ENCODE peak calls at places on chromosomes 2 and 18, in four cellular contexts. V is MM.1S, E is GM12865, B is ovary. Q is an unnamed sample.

GRCh38 chr2:50596521-50596920 is 435.4 kb downstream of the NRXN1 start:
- DNase-seq in V (no peak), E (no peak), B (no peak), Q (no peak)

GRCh38 chr2:11703700-11704099 is 33.7 kb upstream of the NTSR2 start:
- DNase-seq in V (no peak), E (no peak), B (no peak), Q (no peak)

GRCh38 chr18:46711444-46711863 is 45.4 kb downstream of the ST8SIA5 start:
- DNase-seq in V (no peak), E (peak), B (no peak), Q (peak)

GRCh38 chr2:196592912-196593881 is 46.3 kb upstream of the CCDC150 start:
- DNase-seq in V (peak), E (peak), B (peak), Q (peak)

GRCh38 chr2:10296142-10296541 is 6.6 kb upstream of the HPCAL1 start:
- DNase-seq in V (no peak), E (no peak), B (no peak), Q (no peak)

GRCh38 chr18:22471546-22472131 is 53.9 kb upstream of the CTAGE1 start:
- DNase-seq in V (no peak), E (no peak), B (no peak), Q (peak)

GRCh38 chr2:186716899-186717811 is 23.3 kb downstream of the FAM171B start:
- DNase-seq in V (no peak), E (no peak), B (no peak), Q (no peak)

GRCh38 chr2:82837588-82838304 is 1621.3 kb downstream of the SUCLG1 start:
- DNase-seq in V (no peak), E (no peak), B (no peak), Q (no peak)

GRCh38 chr2:9665903-9666302 is 35.1 kb upstream of the YWHAQ start:
- DNase-seq in V (no peak), E (no peak), B (no peak), Q (no peak)

GRCh38 chr2:104658840-104659591 is 194.9 kb upstream of the POU3F3 start:
- DNase-seq in V (no peak), E (no peak), B (no peak), Q (peak)

GRCh38 chr2:40740419-40740818 is 288.5 kb upstream of the SLC8A1 start:
- DNase-seq in V (no peak), E (no peak), B (no peak), Q (no peak)

GRCh38 chr2:240237609-240238151 is 97.2 kb upstream of the OTOS start:
- DNase-seq in V (no peak), E (no peak), B (peak), Q (no peak)

GRCh38 chr2:156319811-156320490 is 12.6 kb downstream of the NR4A2 start:
- DNase-seq in V (no peak), E (no peak), B (peak), Q (peak)

GRCh38 chr2:233976690-233977294 is 59.6 kb downstream of the TRPM8 start:
- DNase-seq in V (peak), E (peak), B (no peak), Q (no peak)

GRCh38 chr2:206971805-206972204 is 32.5 kb downstream of the CPO start:
- DNase-seq in V (no peak), E (no peak), B (no peak), Q (no peak)

GRCh38 chr2:229104863-229105468 is 166.1 kb downstream of the PID1 start:
- DNase-seq in V (no peak), E (no peak), B (no peak), Q (no peak)

GRCh38 chr2:7094113-7094760 is 177.0 kb downstream of the RNF144A start:
- DNase-seq in V (no peak), E (no peak), B (no peak), Q (no peak)

GRCh38 chr2:235521844-235522243 is 28.0 kb downstream of the AGAP1 start:
- DNase-seq in V (no peak), E (no peak), B (no peak), Q (no peak)

GRCh38 chr18:46829947-46830346 is 73.1 kb upstream of the ST8SIA5 start:
- DNase-seq in V (no peak), E (no peak), B (no peak), Q (no peak)

GRCh38 chr2:237475704-237476107 is 11.3 kb upstream of the MLPH start:
- DNase-seq in V (no peak), E (no peak), B (no peak), Q (no peak)

GRCh38 chr2:128413014-128413717 is 94.5 kb upstream of the HS6ST1 start:
- DNase-seq in V (no peak), E (no peak), B (peak), Q (no peak)

GRCh38 chr2:194696690-194697089 is 960.3 kb upstream of the SLC39A10 start:
- DNase-seq in V (no peak), E (no peak), B (no peak), Q (no peak)

GRCh38 chr2:88590998-88591613 is 36.2 kb downstream of the EIF2AK3 start:
- DNase-seq in V (peak), E (peak), B (no peak), Q (no peak)

GRCh38 chr2:1728821-1729220 is 15.5 kb downstream of the PXDN start:
- DNase-seq in V (no peak), E (no peak), B (no peak), Q (peak)

GRCh38 chr2:8582850-8583399 is 98.9 kb upstream of the ID2 start:
- DNase-seq in V (no peak), E (no peak), B (no peak), Q (no peak)

GRCh38 chr2:30113617-30114293 is 33.1 kb upstream of the YPEL5 start:
- DNase-seq in V (no peak), E (no peak), B (no peak), Q (no peak)

GRCh38 chr2:73112026-73112912 is 479 bp downstream of the RAB11FIP5 start:
- DNase-seq in V (peak), E (no peak), B (peak), Q (no peak)

GRCh38 chr2:71609958-71610357 is 156.6 kb downstream of the DYSF start:
- DNase-seq in V (peak), E (peak), B (no peak), Q (no peak)
- TF ChIP-seq CTCF in V (peak), E (no peak), B (no peak), Q (peak)

GRCh38 chr18:66124394-66124793 is 373.6 kb downstream of the CDH7 start:
- DNase-seq in V (no peak), E (no peak), B (no peak), Q (no peak)
- TF ChIP-seq CTCF in V (no peak), E (no peak), B (no peak), Q (peak)

GRCh38 chr2:112627060-112628040 is 18.4 kb upstream of the SLC20A1 start:
- DNase-seq in V (no peak), E (no peak), B (no peak), Q (peak)
- TF ChIP-seq CTCF in V (no peak), E (no peak), B (no peak), Q (no peak)

DNA sequence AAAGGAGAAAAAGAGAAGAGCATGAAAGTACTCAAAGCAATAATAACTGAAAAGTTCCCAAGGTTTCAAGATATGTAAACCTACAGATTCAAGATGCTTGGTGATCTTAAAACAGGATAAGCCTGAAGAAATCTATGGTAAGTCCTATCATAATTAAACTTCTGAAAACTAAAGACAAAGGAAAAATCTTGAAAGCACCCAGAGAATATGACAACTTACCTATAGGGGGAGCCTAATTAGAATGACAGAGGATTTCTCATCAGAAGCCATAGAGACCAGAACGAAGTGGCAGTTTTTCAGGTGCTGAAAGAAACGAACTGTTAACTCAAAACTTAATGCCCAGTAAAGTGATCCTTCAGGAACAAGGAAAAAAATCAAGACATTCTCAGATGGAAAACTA is 59.7 kb downstream of the XDH start:
- DNase-seq in V (peak), E (peak), B (no peak), Q (no peak)
- TF ChIP-seq CTCF in V (peak), E (peak), B (no peak), Q (no peak)

DNA sequence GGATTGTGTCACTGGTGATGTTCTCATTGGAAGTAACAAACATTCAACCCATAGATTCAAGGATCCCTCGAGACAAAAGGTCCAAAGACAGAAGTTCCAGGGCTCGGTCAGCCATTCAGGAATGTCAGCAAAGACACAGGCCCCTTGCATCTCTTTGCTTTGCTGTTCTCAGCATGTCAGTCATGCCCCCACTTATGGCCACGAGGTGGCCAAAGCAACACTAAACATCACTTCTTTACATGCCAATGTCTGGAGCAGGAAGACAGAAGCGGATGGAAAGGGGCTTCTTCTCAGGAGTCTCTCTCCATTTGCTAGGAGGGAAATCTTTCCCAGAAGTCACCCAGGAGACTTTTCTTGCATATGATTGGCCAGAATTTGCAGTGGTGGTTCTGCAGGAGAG is 191.6 kb upstream of the SP5 start:
- DNase-seq in V (no peak), E (no peak), B (no peak), Q (no peak)
- TF ChIP-seq CTCF in V (no peak), E (peak), B (no peak), Q (no peak)

DNA sequence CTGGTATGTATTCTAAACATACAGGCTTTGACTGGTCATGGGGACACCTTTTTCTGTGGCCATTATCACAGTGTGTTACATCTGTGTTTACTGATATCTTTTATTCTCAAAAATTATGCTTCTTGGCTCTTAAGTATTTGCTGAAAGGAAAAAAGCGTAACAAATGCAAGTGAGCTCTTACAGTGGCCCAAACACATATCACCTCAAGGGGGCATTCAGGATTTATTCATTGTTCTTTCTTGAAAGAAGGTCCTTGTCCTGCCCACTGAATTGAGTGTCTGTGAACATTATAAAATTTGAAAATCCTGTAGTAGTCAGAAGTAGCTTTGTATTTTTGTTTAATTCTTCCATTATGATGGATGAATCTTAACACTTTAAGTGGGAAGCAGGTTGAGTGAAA is 454.5 kb downstream of the XIRP2 start:
- DNase-seq in V (no peak), E (no peak), B (no peak), Q (no peak)
- TF ChIP-seq CTCF in V (no peak), E (no peak), B (no peak), Q (no peak)

DNA sequence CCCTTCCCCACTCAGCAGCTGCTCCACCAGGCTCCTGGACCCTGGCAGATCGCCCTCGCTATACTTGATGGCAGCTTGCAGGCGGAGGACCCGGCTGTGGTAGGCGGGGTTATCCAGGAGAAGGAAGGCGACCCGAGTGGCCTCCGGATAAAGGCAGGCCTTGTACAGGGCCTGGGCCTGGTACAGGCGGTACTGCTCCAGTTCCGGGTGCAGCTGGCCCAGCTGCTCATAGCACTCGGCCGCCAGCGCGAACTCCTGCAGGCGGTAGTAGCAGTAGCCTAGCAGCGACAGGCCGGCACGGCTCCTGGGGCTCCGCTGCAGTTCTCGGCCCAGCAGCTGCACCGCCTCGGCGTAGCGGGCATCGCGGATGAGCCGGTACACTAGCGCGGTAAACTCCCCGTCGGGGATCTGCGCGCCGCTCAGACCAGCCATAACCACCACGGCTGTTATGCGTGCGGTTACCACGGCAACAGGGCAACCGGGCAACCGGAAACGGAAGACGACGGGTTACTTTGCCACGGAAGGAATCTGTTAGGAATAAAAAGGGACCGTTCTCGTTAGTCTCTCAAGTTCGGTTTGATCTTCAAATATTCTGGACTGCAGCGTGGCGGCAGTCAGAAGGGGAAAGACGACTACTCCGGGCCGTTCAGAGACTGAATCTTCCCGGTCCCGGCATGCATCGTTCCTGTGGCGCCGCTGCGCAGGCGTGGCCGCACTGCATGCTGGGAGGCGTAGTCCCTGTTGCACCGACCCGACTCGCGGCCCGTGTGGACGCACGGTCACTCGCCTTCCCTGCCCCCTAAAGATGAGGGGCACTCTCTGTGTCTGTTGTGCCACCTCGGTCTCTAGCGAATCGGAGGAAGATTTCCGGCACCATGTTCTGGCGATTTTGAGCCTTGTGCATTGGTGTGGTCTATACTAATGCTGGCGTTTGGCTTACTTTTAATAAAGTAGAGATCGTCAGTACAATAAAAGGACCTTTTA is 226.0 kb downstream of the AGPS start:
- DNase-seq in V (peak), E (peak), B (peak), Q (peak)
- TF ChIP-seq CTCF in V (no peak), E (no peak), B (peak), Q (no peak)